ENCODE peak calls at places on chromosomes 2 and 18, in four cellular contexts. L is thyroid gland, N is BJ, J is pancreas. T is an unnamed sample.

GRCh38 chr2:181300600-181301291 is 156.4 kb upstream of the ITGA4 start:
- DNase-seq in L (no peak), N (no peak), J (no peak), T (no peak)

GRCh38 chr2:98708396-98709186 is 22.3 kb downstream of the MGAT4A start:
- DNase-seq in L (no peak), N (no peak), J (no peak), T (no peak)

GRCh38 chr18:67132919-67133318 is 383.6 kb downstream of the DSEL start:
- DNase-seq in L (no peak), N (no peak), J (no peak), T (no peak)

GRCh38 chr18:49668583-49669290 is 106.9 kb downstream of the LIPG start:
- DNase-seq in L (peak; percentile 50), N (no peak), J (peak; percentile 36), T (no peak)

GRCh38 chr2:206979922-206980321 is 40.6 kb downstream of the CPO start:
- DNase-seq in L (no peak), N (no peak), J (no peak), T (peak; percentile 29)

GRCh38 chr2:96808176-96808837 is 7.8 kb upstream of the CNNM3 start:
- DNase-seq in L (no peak), N (no peak), J (no peak), T (no peak)

GRCh38 chr18:33706391-33706790 is 128.4 kb downstream of the ASXL3 start:
- DNase-seq in L (no peak), N (no peak), J (no peak), T (no peak)

GRCh38 chr2:172011814-172012580 is 12.2 kb downstream of the METAP1D start:
- DNase-seq in L (no peak), N (no peak), J (no peak), T (no peak)

GRCh38 chr2:7866104-7866503 is 815.8 kb upstream of the ID2 start:
- DNase-seq in L (no peak), N (no peak), J (no peak), T (peak; percentile 10)
- TF ChIP-seq CTCF in L (no peak), N (no peak), J (no peak), T (no peak)

GRCh38 chr2:37376421-37377186 is 32.2 kb downstream of the QPCT start:
- DNase-seq in L (no peak), N (no peak), J (no peak), T (peak; percentile 89)

GRCh38 chr2:37377187-37377532 is 32.7 kb downstream of the QPCT start:
- DNase-seq in L (no peak), N (no peak), J (no peak), T (peak; percentile 66)

GRCh38 chr2:37378411-37378810 is 34.0 kb downstream of the QPCT start:
- DNase-seq in L (no peak), N (no peak), J (no peak), T (peak; percentile 72)

GRCh38 chr2:37371979-37372378 is 27.5 kb downstream of the QPCT start:
- DNase-seq in L (no peak), N (no peak), J (no peak), T (peak; percentile 7)

DNA sequence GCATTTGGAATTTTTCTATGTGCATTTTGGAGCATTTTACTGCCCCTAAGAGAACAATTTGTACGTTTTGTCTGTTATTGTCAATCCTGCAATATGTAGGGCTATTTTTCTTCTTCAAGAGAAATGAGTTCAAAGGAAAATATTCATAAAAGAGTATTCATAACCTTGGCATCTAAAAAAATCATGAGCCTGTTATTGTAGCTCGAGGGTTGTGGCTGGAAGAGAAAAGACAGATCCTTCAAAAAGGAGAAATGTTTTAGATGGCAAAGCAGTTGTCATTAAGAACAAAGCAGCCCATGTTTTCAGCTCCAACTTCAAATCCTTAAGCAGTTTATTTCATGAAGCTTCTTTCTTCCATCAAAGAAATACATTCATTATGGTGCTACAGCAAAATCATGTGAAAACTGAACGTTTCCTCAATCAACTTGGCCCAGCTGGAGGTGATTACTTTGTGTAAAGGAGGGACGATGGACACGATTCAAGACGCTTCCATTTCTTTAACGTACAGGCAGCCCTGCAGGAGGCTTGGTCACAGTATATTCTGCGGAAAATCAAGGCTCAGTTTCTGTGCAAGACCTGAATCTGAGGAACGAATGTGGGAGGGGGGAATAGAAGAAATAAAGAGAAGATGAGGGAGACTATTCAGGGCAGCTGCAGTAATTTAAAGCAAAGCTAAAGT is 31.4 kb downstream of the QPCT start:
- DNase-seq in L (no peak), N (no peak), J (no peak), T (peak; percentile 34)
- H3K4me3 ChIP-seq in L (no peak overlapping the region), N (no peak overlapping the region), J (no peak overlapping the region), T (peak overlapping the region; percentile 23)

GRCh38 chr18:595068-595467 is 1.7 kb upstream of the CLUL1 start:
- DNase-seq in L (no peak), N (no peak), J (no peak), T (no peak)
- TF ChIP-seq CTCF in L (no peak), N (no peak), J (no peak), T (no peak)

DNA sequence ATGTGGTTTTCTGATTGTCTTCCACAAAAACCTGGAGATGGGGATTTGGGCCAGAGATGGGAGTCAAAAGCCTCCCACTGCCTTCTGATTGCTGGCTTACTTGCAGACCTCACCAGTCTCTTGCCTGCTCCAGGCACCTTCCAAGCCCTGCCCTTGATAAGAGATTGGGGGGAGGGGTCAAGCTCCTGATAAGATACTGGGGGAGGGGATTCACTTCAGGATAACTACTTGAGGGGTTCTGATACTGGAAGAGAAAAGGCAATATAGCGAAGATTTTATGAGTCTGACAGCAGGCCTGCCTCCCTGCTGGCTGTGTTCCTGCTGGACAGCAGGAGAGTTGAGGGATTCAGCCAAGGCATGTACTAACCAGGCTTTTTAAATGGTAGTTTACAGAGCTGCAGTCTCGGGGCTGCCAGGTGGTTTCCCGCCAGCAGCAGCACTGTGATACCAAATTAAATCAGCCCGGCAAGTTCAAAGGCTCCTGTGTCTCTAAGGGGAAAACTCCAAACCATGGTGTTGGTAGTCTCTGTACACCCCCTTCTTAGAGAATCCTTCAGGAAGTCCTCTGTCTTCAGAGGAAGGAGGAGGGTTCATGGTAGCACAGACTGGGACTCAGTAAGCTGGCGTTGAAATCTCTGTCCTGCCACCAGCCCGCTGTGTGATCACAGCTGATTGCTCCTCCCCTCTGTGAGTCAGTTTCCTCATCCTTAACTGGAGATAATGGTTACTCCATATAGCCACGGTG is 58.3 kb downstream of the FBXO36 start:
- DNase-seq in L (peak; percentile 41), N (no peak), J (peak; percentile 44), T (no peak)
- H3K4me3 ChIP-seq in L (no peak overlapping the region), N (no peak overlapping the region), J (no peak overlapping the region), T (peak overlapping the region; percentile 25)

GRCh38 chr18:37289423-37289822 is 276.2 kb downstream of the CELF4 start:
- DNase-seq in L (no peak), N (no peak), J (no peak), T (no peak)

GRCh38 chr18:37297106-37297505 is 268.5 kb downstream of the CELF4 start:
- DNase-seq in L (no peak), N (no peak), J (no peak), T (no peak)

GRCh38 chr18:37299471-37300304 is 265.9 kb downstream of the CELF4 start:
- DNase-seq in L (peak; percentile 96), N (peak; percentile 71), J (peak; percentile 91), T (no peak)

GRCh38 chr18:37298816-37299215 is 266.8 kb downstream of the CELF4 start:
- DNase-seq in L (no peak), N (no peak), J (no peak), T (no peak)

DNA sequence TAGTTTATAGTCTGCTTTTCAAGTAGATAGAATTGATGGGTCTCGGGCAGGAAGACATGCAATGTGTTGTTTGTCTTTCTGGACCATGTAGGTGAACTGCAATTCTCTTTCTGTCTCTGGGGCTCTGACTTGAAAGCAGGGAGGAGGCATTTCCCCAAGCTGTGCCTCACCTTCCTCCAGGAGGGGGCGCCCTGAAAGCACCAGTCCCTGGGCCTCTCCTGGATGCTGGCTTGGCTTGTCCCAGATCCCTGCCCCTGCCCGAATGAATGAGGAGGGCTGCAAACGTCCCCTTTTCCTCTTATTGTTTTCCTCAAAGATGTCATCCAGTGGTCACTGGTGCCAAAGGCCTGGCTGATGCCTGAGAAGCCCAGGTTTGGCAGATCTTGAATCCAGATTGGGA is 270.6 kb downstream of the CELF4 start:
- DNase-seq in L (peak; percentile 31), N (no peak), J (no peak), T (no peak)
- TF ChIP-seq CTCF in L (no peak), N (peak; percentile 37), J (no peak), T (no peak)

GRCh38 chr2:101108357-101108756 is 42.8 kb downstream of the TBC1D8 start:
- DNase-seq in L (no peak), N (no peak), J (no peak), T (no peak)
- H3K4me3 ChIP-seq in L (no peak overlapping the region), N (no peak overlapping the region), J (no peak overlapping the region), T (no peak overlapping the region)